ENCODE peak calls at places on chromosomes 11 and 22, in five cellular contexts. K is GM23338, R is H9, T is mammary epithelial cell, C is mesendoderm. H is an unnamed sample.

GRCh38 chr11:60159868-60160267 is 23.0 kb downstream of the MS4A6A start:
- DNase-seq in K (no peak), R (no peak), T (no peak), C (no peak), H (no peak)

GRCh38 chr11:93908689-93909088 is 58.3 kb upstream of the VSTM5 start:
- DNase-seq in K (peak; percentile 19), R (no peak), T (peak; percentile 76), C (peak; percentile 57), H (peak; percentile 56)

GRCh38 chr22:50473855-50474671 is 772 bp downstream of the SBF1 start:
- DNase-seq in K (peak; percentile 54), R (no peak), T (peak; percentile 47), C (no peak), H (peak; percentile 71)

GRCh38 chr11:73087730-73088129 is 54.4 kb downstream of the FCHSD2 start:
- DNase-seq in K (no peak), R (no peak), T (peak; percentile 7), C (no peak), H (peak; percentile 37)

GRCh38 chr11:128135451-128135850 is 451.9 kb downstream of the ETS1 start:
- DNase-seq in K (peak; percentile 69), R (no peak), T (peak; percentile 90), C (peak; percentile 34), H (no peak)

GRCh38 chr11:69434341-69434960 is 47.0 kb upstream of the LINC01488 start:
- DNase-seq in K (peak; percentile 91), R (peak; percentile 88), T (no peak), C (peak; percentile 92), H (no peak)

GRCh38 chr11:30504468-30504867 is 81.7 kb downstream of the MPPED2 start:
- DNase-seq in K (no peak), R (no peak), T (no peak), C (no peak), H (no peak)

GRCh38 chr11:83852775-83853442 is 566.7 kb upstream of the CCDC90B start:
- DNase-seq in K (no peak), R (no peak), T (no peak), C (no peak), H (no peak)

GRCh38 chr11:8338138-8338537 is 74.5 kb upstream of the LMO1 start:
- DNase-seq in K (peak; percentile 74), R (peak; percentile 81), T (no peak), C (peak; percentile 62), H (peak; percentile 41)

GRCh38 chr22:25775501-25775900 is 33.5 kb downstream of the MYO18B start:
- DNase-seq in K (peak; percentile 74), R (peak; percentile 64), T (peak; percentile 36), C (peak; percentile 79), H (peak; percentile 71)

GRCh38 chr22:42937164-42937854 is 77.6 kb downstream of the PACSIN2 start:
- DNase-seq in K (no peak), R (peak; percentile 23), T (peak; percentile 88), C (peak; percentile 23), H (peak; percentile 94)

GRCh38 chr22:25111579-25112517 is 87.8 kb upstream of the CRYBB3 start:
- DNase-seq in K (peak; percentile 46), R (peak; percentile 37), T (no peak), C (peak; percentile 28), H (peak; percentile 23)

GRCh38 chr11:46332568-46333128 is 14.6 kb upstream of the DGKZ start:
- DNase-seq in K (peak; percentile 77), R (peak; percentile 53), T (no peak), C (no peak), H (no peak)

GRCh38 chr11:17600316-17601205 is 53.5 kb downstream of the OTOG start:
- DNase-seq in K (peak; percentile 21), R (no peak), T (no peak), C (peak; percentile 30), H (no peak)

GRCh38 chr11:68038718-68039525 is at the start of gene TCIRG1:
- DNase-seq in K (peak; percentile 83), R (peak; percentile 90), T (peak; percentile 59), C (peak; percentile 89), H (peak; percentile 83)

GRCh38 chr11:130300567-130300966 is 14.2 kb downstream of the ZBTB44 start:
- DNase-seq in K (no peak), R (no peak), T (no peak), C (no peak), H (no peak)

GRCh38 chr22:49954354-49954753 is 6.2 kb upstream of the PIM3 start:
- DNase-seq in K (no peak), R (no peak), T (no peak), C (no peak), H (no peak)

GRCh38 chr11:124748481-124749338 is 3.3 kb downstream of the VSIG2 start:
- DNase-seq in K (no peak), R (no peak), T (no peak), C (no peak), H (no peak)

GRCh38 chr22:17537155-17537554 is 26.1 kb upstream of the SLC25A18 start:
- DNase-seq in K (no peak), R (no peak), T (no peak), C (no peak), H (no peak)

GRCh38 chr11:69481393-69481844 is at the start of gene LINC01488:
- DNase-seq in K (no peak), R (no peak), T (no peak), C (no peak), H (no peak)

GRCh38 chr22:28674121-28674563 is 5.5 kb downstream of the TTC28 start:
- DNase-seq in K (no peak), R (no peak), T (peak; percentile 68), C (no peak), H (peak; percentile 71)

GRCh38 chr11:130631119-130631518 is 182.7 kb downstream of the ADAMTS15 start:
- DNase-seq in K (no peak), R (no peak), T (peak; percentile 95), C (no peak), H (peak; percentile 88)

GRCh38 chr22:20418211-20418788 is 19.3 kb downstream of the SCARF2 start:
- DNase-seq in K (peak; percentile 90), R (peak; percentile 84), T (peak; percentile 49), C (peak; percentile 85), H (peak; percentile 90)

GRCh38 chr11:2166091-2166851 is 5.3 kb upstream of the INS start:
- DNase-seq in K (peak; percentile 79), R (peak; percentile 69), T (peak; percentile 23), C (peak; percentile 38), H (no peak)

GRCh38 chr11:61783717-61784505 is 8.5 kb downstream of the TMEM258 start:
- DNase-seq in K (no peak), R (peak; percentile 29), T (no peak), C (peak; percentile 54), H (peak; percentile 81)

GRCh38 chr11:61784506-61784805 is 7.9 kb downstream of the TMEM258 start:
- DNase-seq in K (no peak), R (peak; percentile 27), T (no peak), C (no peak), H (no peak)

GRCh38 chr11:61785837-61786402 is 6.5 kb downstream of the TMEM258 start:
- DNase-seq in K (no peak), R (peak; percentile 26), T (no peak), C (no peak), H (no peak)

GRCh38 chr11:61791737-61792309 is 576 bp downstream of the TMEM258 start:
- DNase-seq in K (peak; percentile 80), R (no peak), T (peak; percentile 85), C (peak; percentile 79), H (peak; percentile 96)

GRCh38 chr11:61787928-61788491 is 4.4 kb downstream of the TMEM258 start:
- DNase-seq in K (peak; percentile 90), R (peak; percentile 74), T (peak; percentile 20), C (peak; percentile 87), H (peak; percentile 74)
- H3K4me2 ChIP-seq in K (no peak overlapping the region), R (no peak overlapping the region), T (no peak overlapping the region), C (no peak overlapping the region), H (no peak overlapping the region)

DNA sequence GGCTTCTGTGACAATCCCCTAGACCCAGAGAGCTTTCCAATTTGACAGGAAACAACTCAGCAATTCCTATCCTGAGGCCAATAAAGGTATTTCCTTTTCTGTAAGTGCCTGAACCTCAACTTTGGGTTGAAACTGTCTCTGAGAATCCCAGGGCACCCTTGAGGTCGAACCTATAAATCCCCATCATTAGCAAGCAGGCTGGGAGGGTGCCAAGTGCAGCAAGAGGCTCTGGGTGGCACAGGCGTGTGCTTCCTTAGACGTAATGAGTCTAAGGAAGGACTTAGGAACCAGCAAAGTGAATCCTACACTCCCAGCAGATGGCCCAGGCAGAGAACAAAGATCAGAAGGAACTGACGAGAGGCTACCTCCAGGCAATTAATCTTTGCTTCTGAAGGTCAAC is 234.2 kb upstream of the NARS2 start:
- DNase-seq in K (no peak), R (no peak), T (no peak), C (no peak), H (peak; percentile 61)
- H3K4me2 ChIP-seq in K (no peak overlapping the region), R (no peak overlapping the region), T (no peak overlapping the region), C (no peak overlapping the region), H (no peak overlapping the region)

GRCh38 chr22:36862251-36863242 is 1.7 kb downstream of the NCF4 start:
- DNase-seq in K (no peak), R (no peak), T (no peak), C (no peak), H (no peak)
- H3K4me2 ChIP-seq in K (no peak overlapping the region), R (no peak overlapping the region), T (no peak overlapping the region), C (no peak overlapping the region), H (no peak overlapping the region)

DNA sequence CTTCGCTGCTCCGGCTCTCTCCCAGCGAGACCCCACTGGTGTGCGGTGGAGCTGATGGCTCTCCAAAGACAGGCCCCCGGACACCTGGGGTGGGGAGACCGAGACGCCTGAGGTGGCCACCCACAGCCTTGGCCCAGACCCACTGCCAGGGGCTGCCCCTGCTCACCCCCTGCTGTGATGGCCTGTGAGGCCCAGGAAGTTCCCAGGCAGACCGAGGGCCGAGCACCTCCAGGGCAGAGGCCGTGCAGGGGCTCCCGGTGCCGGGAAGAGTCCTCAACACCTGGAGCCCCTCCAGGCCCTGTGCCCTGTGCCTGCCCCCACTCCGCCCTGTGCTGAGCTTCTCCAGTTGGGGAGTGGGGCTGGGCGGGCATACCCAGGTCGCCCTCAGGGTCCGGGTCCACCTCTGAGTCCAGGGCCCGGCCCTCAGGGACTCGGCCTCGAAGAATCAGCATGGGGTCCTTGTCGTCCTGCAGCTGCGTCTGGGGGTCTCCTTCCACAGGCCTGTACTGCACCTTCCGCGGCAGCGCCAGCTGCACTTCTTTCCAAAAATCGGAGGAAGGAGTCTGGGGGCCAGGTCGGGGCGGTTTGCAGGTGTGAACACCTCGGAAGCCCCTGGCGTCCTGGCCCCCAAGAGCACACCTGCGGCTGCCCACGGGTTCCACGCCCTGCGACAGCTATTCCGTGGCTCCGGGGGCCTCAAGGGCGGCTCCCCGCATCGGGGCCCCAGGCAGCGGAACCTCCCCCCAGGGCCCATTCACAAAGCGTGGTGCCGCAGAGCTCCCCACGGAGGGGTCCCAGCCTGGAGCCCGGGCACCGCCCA is 8.6 kb downstream of the SIGIRR start:
- DNase-seq in K (no peak), R (no peak), T (no peak), C (no peak), H (no peak)
- H3K4me2 ChIP-seq in K (peak overlapping the region; percentile 80), R (no peak overlapping the region), T (peak overlapping the region; percentile 39), C (peak overlapping the region; percentile 32), H (peak overlapping the region; percentile 87)

GRCh38 chr11:104705475-104706195 is 192.6 kb downstream of the CASP12 start:
- DNase-seq in K (no peak), R (no peak), T (peak; percentile 8), C (no peak), H (peak; percentile 39)
- H3K4me2 ChIP-seq in K (no peak overlapping the region), R (no peak overlapping the region), T (no peak overlapping the region), C (no peak overlapping the region), H (no peak overlapping the region)

DNA sequence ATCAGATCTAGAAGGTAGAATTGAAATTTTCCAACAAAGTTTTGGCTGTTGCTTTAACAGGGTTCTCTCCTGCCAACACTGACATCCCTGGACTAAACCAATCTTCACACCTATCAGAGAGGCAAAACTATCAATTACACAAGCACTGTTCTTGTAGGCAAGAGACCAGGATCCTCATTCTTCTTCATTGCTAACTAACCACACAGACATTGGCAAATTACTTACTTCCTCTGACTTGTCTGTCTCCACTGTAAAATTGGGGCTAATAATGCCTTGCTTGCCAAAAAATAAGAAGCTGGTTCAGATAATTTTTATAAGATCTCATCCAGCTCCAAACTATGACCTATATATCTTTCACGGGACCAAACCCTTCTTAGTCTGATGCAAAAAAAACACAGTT is 93.8 kb upstream of the DDI1 start:
- DNase-seq in K (no peak), R (no peak), T (no peak), C (no peak), H (no peak)
- H3K4me2 ChIP-seq in K (no peak overlapping the region), R (no peak overlapping the region), T (no peak overlapping the region), C (no peak overlapping the region), H (no peak overlapping the region)